ENCODE peak calls at places on chromosomes 12 and 14, in seven cellular contexts. H is OCI-LY7, E is neural progenitor cell, S is GM23248, W is GM23338, G is SK-N-SH, Z is hepatocyte. U is an unnamed sample.

GRCh38 chr12:81809829-81810595 is 50.9 kb upstream of the PPFIA2 start:
- DNase-seq in H (no peak), E (no peak), S (no peak), W (no peak), G (no peak), Z (no peak), U (no peak)

GRCh38 chr12:51773145-51773869 is 75.2 kb downstream of the FIGNL2 start:
- DNase-seq in H (no peak), E (no peak), S (peak), W (no peak), G (no peak), Z (no peak), U (peak)

GRCh38 chr12:6062427-6063378 is 61.8 kb downstream of the VWF start:
- DNase-seq in H (peak), E (peak), S (peak), W (peak), G (peak), Z (peak), U (no peak)

GRCh38 chr14:65676361-65677014 is 264.0 kb downstream of the FUT8 start:
- DNase-seq in H (no peak), E (no peak), S (no peak), W (no peak), G (peak), Z (no peak), U (no peak)

GRCh38 chr14:50957296-50957695 is 13.0 kb upstream of the PYGL start:
- DNase-seq in H (no peak), E (no peak), S (peak), W (no peak), G (no peak), Z (peak), U (no peak)

GRCh38 chr14:92456215-92457017 is 57.2 kb upstream of the RIN3 start:
- DNase-seq in H (peak), E (peak), S (peak), W (peak), G (peak), Z (peak), U (peak)

GRCh38 chr12:19288603-19289244 is 150.6 kb upstream of the AEBP2 start:
- DNase-seq in H (peak), E (peak), S (peak), W (peak), G (peak), Z (peak), U (peak)

GRCh38 chr12:88544991-88545684 is 35.1 kb downstream of the KITLG start:
- DNase-seq in H (no peak), E (no peak), S (no peak), W (no peak), G (no peak), Z (no peak), U (no peak)

GRCh38 chr14:31283568-31284252 is 76.1 kb upstream of the HECTD1 start:
- DNase-seq in H (no peak), E (no peak), S (no peak), W (no peak), G (no peak), Z (no peak), U (no peak)

GRCh38 chr12:98260276-98260675 is 255.1 kb upstream of the TMPO start:
- DNase-seq in H (peak), E (no peak), S (no peak), W (no peak), G (no peak), Z (no peak), U (no peak)

GRCh38 chr14:55130194-55130550 is 1.1 kb downstream of the LGALS3 start:
- DNase-seq in H (no peak), E (no peak), S (peak), W (peak), G (no peak), Z (no peak), U (no peak)

GRCh38 chr14:99395904-99396530 is 84.6 kb downstream of the SETD3 start:
- DNase-seq in H (no peak), E (no peak), S (peak), W (no peak), G (no peak), Z (no peak), U (peak)

GRCh38 chr12:8697476-8698131 is at the start of gene RIMKLB:
- DNase-seq in H (peak), E (peak), S (peak), W (peak), G (peak), Z (peak), U (no peak)

GRCh38 chr14:20329355-20329754 is 3.7 kb downstream of the CCNB1IP1 start:
- DNase-seq in H (no peak), E (no peak), S (no peak), W (no peak), G (no peak), Z (no peak), U (no peak)

GRCh38 chr12:91432079-91432478 is 249.5 kb upstream of the DCN start:
- DNase-seq in H (no peak), E (peak), S (no peak), W (peak), G (no peak), Z (no peak), U (no peak)

GRCh38 chr14:44490966-44491365 is 16.1 kb downstream of the FSCB start:
- DNase-seq in H (no peak), E (no peak), S (no peak), W (no peak), G (no peak), Z (no peak), U (no peak)

GRCh38 chr12:106174876-106175275 is 36.1 kb upstream of the NUAK1 start:
- DNase-seq in H (no peak), E (no peak), S (no peak), W (no peak), G (no peak), Z (no peak), U (no peak)

GRCh38 chr14:79483472-79483871 is 727.8 kb downstream of the DIO2 start:
- DNase-seq in H (no peak), E (no peak), S (peak), W (no peak), G (no peak), Z (no peak), U (no peak)

GRCh38 chr14:54048311-54048710 is 91.7 kb upstream of the BMP4 start:
- DNase-seq in H (no peak), E (no peak), S (no peak), W (no peak), G (no peak), Z (no peak), U (no peak)

GRCh38 chr12:1078002-1078401 is 87.0 kb downstream of the ERC1 start:
- DNase-seq in H (no peak), E (no peak), S (no peak), W (no peak), G (no peak), Z (no peak), U (no peak)

GRCh38 chr14:96470331-96470730 is 31.9 kb upstream of the PAPOLA start:
- DNase-seq in H (no peak), E (no peak), S (peak), W (no peak), G (no peak), Z (no peak), U (peak)

GRCh38 chr12:108525681-108526080 is 10.6 kb downstream of the FICD start:
- DNase-seq in H (no peak), E (no peak), S (peak), W (no peak), G (no peak), Z (no peak), U (no peak)

GRCh38 chr12:86174188-86174587 is 82.0 kb downstream of the MGAT4C start:
- DNase-seq in H (no peak), E (no peak), S (no peak), W (no peak), G (no peak), Z (no peak), U (no peak)

GRCh38 chr12:95385646-95386045 is 88.3 kb upstream of the METAP2 start:
- DNase-seq in H (peak), E (no peak), S (peak), W (no peak), G (no peak), Z (no peak), U (no peak)

GRCh38 chr12:6271281-6271680 is 39.2 kb upstream of the PLEKHG6 start:
- DNase-seq in H (no peak), E (no peak), S (no peak), W (no peak), G (no peak), Z (no peak), U (no peak)

GRCh38 chr12:100567945-100568344 is 5.5 kb upstream of the GAS2L3 start:
- DNase-seq in H (no peak), E (no peak), S (no peak), W (no peak), G (no peak), Z (no peak), U (no peak)

GRCh38 chr14:61262082-61262481 is 19.1 kb downstream of the TMEM30B start:
- DNase-seq in H (no peak), E (no peak), S (peak), W (no peak), G (no peak), Z (no peak), U (no peak)

GRCh38 chr12:84642201-84642600 is 270.4 kb downstream of the SLC6A15 start:
- DNase-seq in H (no peak), E (no peak), S (peak), W (no peak), G (no peak), Z (no peak), U (no peak)
- TF ChIP-seq EZH2phosphoT487 in H (no peak), E (no peak), S (no peak), W (no peak), G (no peak), Z (no peak), U (no peak)

GRCh38 chr12:113978080-113978479 is 12.0 kb upstream of the RBM19 start:
- DNase-seq in H (no peak), E (no peak), S (no peak), W (no peak), G (no peak), Z (no peak), U (no peak)
- TF ChIP-seq EZH2phosphoT487 in H (no peak), E (no peak), S (no peak), W (no peak), G (no peak), Z (no peak), U (no peak)

DNA sequence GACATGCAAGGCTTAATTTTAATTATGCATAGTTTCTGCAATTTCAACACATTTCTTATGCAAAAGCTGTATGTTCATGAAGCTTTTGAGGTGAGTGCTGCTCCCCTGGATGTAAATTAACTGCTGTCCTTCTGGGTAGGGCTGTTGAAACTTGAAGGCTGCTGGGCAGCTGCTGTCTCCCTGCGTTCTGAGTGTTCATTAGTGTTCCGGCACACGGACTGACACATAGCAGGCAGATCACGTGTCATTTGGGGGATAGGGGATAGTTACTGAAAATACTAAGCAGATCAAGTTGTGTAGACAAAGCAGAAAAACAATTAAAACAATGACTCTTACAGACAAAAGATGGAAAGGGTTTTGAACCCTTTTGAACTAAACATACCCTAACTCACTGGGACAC is 82.5 kb downstream of the PRICKLE1 start:
- DNase-seq in H (no peak), E (no peak), S (no peak), W (no peak), G (no peak), Z (no peak), U (no peak)
- TF ChIP-seq EZH2phosphoT487 in H (no peak), E (no peak), S (no peak), W (no peak), G (no peak), Z (no peak), U (no peak)

GRCh38 chr12:24853094-24853493 is 95.8 kb downstream of the BCAT1 start:
- DNase-seq in H (no peak), E (no peak), S (no peak), W (no peak), G (no peak), Z (no peak), U (no peak)

GRCh38 chr12:24853588-24853987 is 95.3 kb downstream of the BCAT1 start:
- DNase-seq in H (no peak), E (no peak), S (peak), W (no peak), G (no peak), Z (no peak), U (no peak)

GRCh38 chr12:24854017-24854416 is 94.9 kb downstream of the BCAT1 start:
- DNase-seq in H (no peak), E (no peak), S (no peak), W (no peak), G (no peak), Z (no peak), U (no peak)

GRCh38 chr12:24856541-24856940 is 92.4 kb downstream of the BCAT1 start:
- DNase-seq in H (no peak), E (no peak), S (no peak), W (no peak), G (no peak), Z (no peak), U (no peak)

DNA sequence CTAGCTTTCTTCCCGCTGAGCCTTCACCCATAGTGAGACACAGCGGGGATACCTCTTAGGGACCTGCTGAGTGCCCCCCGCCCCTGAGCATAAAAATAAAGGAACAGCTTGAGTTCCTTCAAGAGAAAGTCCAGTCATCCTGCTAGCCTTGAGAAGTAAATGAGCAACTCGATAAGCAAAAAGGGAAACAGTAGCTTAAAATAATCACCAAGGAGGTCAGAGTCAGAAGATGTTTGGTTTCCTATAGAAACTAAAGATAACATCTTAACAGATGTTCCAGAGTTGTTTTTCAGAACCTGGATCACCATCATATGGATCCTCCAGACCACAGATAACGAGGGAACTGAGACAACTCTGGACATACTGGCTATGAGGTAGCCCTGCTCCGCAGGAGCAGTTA is 94.0 kb downstream of the BCAT1 start:
- DNase-seq in H (no peak), E (no peak), S (peak), W (no peak), G (no peak), Z (no peak), U (no peak)
- TF ChIP-seq EZH2phosphoT487 in H (no peak), E (no peak), S (no peak), W (no peak), G (no peak), Z (no peak), U (no peak)

GRCh38 chr12:46470039-46470627 is 97.6 kb upstream of the SLC38A2 start:
- DNase-seq in H (no peak), E (no peak), S (no peak), W (no peak), G (no peak), Z (no peak), U (no peak)
- TF ChIP-seq EZH2phosphoT487 in H (no peak), E (no peak), S (no peak), W (no peak), G (no peak), Z (no peak), U (no peak)

GRCh38 chr14:52844262-52845060 is 53.1 kb upstream of the GNPNAT1 start:
- DNase-seq in H (no peak), E (peak), S (peak), W (peak), G (no peak), Z (no peak), U (no peak)

GRCh38 chr14:52845079-52845478 is 53.7 kb upstream of the GNPNAT1 start:
- DNase-seq in H (no peak), E (no peak), S (no peak), W (no peak), G (no peak), Z (no peak), U (no peak)

GRCh38 chr14:52850520-52850919 is 59.1 kb upstream of the GNPNAT1 start:
- DNase-seq in H (no peak), E (no peak), S (no peak), W (no peak), G (no peak), Z (no peak), U (no peak)

GRCh38 chr14:52852810-52853521 is 61.6 kb upstream of the GNPNAT1 start:
- DNase-seq in H (no peak), E (no peak), S (no peak), W (no peak), G (peak), Z (no peak), U (no peak)

GRCh38 chr14:52848626-52849025 is 57.2 kb upstream of the GNPNAT1 start:
- DNase-seq in H (no peak), E (no peak), S (no peak), W (no peak), G (no peak), Z (no peak), U (no peak)
- TF ChIP-seq EZH2phosphoT487 in H (no peak), E (no peak), S (no peak), W (no peak), G (no peak), Z (no peak), U (no peak)

DNA sequence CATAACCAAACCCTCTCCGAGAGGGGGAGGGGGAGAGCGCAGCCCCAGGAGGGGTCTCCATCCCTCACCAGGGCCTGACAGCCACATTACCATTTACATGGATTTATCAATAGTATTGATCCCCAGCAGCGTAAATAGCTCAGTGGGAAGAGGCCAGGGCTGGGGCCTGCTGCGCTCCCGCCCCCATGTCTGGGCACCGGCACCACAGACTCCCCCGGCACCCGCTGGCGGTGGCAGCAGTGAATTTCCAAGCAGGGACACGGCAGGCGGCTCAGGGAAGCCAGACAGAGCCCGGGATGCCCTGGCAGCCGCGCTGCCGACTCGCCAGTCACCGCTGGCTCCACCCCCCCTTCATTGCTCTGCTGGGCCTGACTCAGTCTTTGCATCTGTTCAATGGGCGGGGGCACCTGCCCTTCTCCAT is 2.3 kb downstream of the NCOR2 start:
- DNase-seq in H (no peak), E (peak), S (peak), W (no peak), G (peak), Z (no peak), U (no peak)
- TF ChIP-seq EZH2phosphoT487 in H (no peak), E (no peak), S (no peak), W (no peak), G (no peak), Z (no peak), U (no peak)

DNA sequence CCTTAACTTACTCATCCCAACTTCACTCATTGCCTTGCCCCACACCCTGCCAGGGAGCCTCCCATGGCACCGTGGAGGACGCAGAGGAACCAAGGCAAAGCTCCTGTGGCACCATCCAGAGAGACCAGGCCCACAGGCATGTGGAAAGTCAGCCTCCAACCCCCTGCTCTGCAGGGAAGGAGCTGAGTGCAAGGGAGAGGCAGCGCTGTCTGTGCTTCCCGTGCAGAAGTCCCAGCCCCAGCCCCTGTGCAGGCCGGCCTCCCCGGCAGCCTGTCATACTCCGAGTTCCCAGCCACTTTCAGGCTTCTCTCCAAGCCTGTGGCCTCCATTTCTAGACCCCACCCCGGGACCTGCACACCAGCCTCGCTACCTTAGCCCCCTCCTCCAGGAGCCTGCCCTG is 106.4 kb downstream of the SINHCAF start:
- DNase-seq in H (no peak), E (no peak), S (no peak), W (no peak), G (no peak), Z (no peak), U (no peak)
- TF ChIP-seq EZH2phosphoT487 in H (no peak), E (no peak), S (no peak), W (no peak), G (no peak), Z (no peak), U (no peak)

GRCh38 chr12:2959194-2959507 is at the start of gene TEAD4:
- DNase-seq in H (no peak), E (peak), S (peak), W (peak), G (peak), Z (peak), U (peak)

GRCh38 chr12:2959508-2960431 is 573 bp downstream of the TEAD4 start:
- DNase-seq in H (no peak), E (peak), S (peak), W (peak), G (peak), Z (peak), U (no peak)

GRCh38 chr12:2961705-2962104 is 2.5 kb downstream of the TEAD4 start:
- DNase-seq in H (no peak), E (peak), S (no peak), W (peak), G (no peak), Z (no peak), U (no peak)

GRCh38 chr12:2960996-2961616 is 1.9 kb downstream of the TEAD4 start:
- DNase-seq in H (no peak), E (no peak), S (peak), W (peak), G (no peak), Z (no peak), U (no peak)

GRCh38 chr12:2960432-2960956 is 1.3 kb downstream of the TEAD4 start:
- DNase-seq in H (no peak), E (peak), S (peak), W (no peak), G (no peak), Z (peak), U (no peak)
- TF ChIP-seq EZH2phosphoT487 in H (no peak), E (no peak), S (no peak), W (no peak), G (no peak), Z (no peak), U (no peak)